ENCODE peak calls at places on chromosomes 4 and X, in six cellular contexts. D, S, L, K, O and B are unnamed samples.
A peak's percentile ranks its signal among the peaks of the same experiment; 100 is the strongest.

GRCh38 chrX:13432376-13432775 is 112.5 kb upstream of the ATXN3L start:
- DNase-seq in D (no peak), S (peak; percentile 45), L (peak; percentile 86), K (no peak), O (peak; percentile 66), B (no peak)

GRCh38 chr4:105715692-105716278 is 7.2 kb downstream of the GSTCD start:
- DNase-seq in D (no peak), S (peak; percentile 64), L (no peak), K (no peak), O (no peak), B (no peak)

GRCh38 chrX:103919336-103919682 is 43.1 kb upstream of the TMSB15B start:
- DNase-seq in D (no peak), S (peak; percentile 58), L (no peak), K (no peak), O (no peak), B (no peak)

GRCh38 chr4:149264093-149264733 is 551.4 kb downstream of the IQCM start:
- DNase-seq in D (no peak), S (peak; percentile 61), L (no peak), K (no peak), O (no peak), B (no peak)

GRCh38 chr4:152663203-152664066 is 16.4 kb downstream of the TMEM154 start:
- DNase-seq in D (no peak), S (no peak), L (no peak), K (no peak), O (no peak), B (no peak)

GRCh38 chr4:103197765-103198110 is 405 bp downstream of the CENPE start:
- DNase-seq in D (no peak), S (no peak), L (no peak), K (no peak), O (no peak), B (no peak)

GRCh38 chr4:7956306-7957112 is 16.8 kb upstream of the AFAP1 start:
- DNase-seq in D (no peak), S (peak; percentile 86), L (peak; percentile 79), K (no peak), O (no peak), B (no peak)

GRCh38 chr4:82320351-82320750 is 53.4 kb downstream of the HNRNPD start:
- DNase-seq in D (no peak), S (no peak), L (no peak), K (no peak), O (no peak), B (no peak)

GRCh38 chrX:107714196-107714811 is 61.3 kb downstream of the TSC22D3 start:
- DNase-seq in D (no peak), S (no peak), L (no peak), K (no peak), O (peak; percentile 63), B (peak; percentile 54)

GRCh38 chrX:107712231-107713204 is 63.1 kb downstream of the TSC22D3 start:
- DNase-seq in D (no peak), S (no peak), L (peak; percentile 57), K (no peak), O (peak; percentile 74), B (no peak)

GRCh38 chrX:107715331-107716044 is 60.1 kb downstream of the TSC22D3 start:
- DNase-seq in D (no peak), S (no peak), L (no peak), K (no peak), O (peak; percentile 55), B (peak; percentile 51)

GRCh38 chrX:107711521-107712041 is 64.0 kb downstream of the TSC22D3 start:
- DNase-seq in D (no peak), S (no peak), L (peak; percentile 21), K (no peak), O (peak; percentile 69), B (no peak)

GRCh38 chrX:107713205-107714195 is 62.1 kb downstream of the TSC22D3 start:
- DNase-seq in D (no peak), S (no peak), L (no peak), K (no peak), O (peak; percentile 59), B (no peak)
- H3K27ac ChIP-seq in D (peak overlapping the region; percentile 94), S (no peak overlapping the region), L (peak overlapping the region; percentile 96), K (peak overlapping the region; percentile 97), O (peak overlapping the region; percentile 99), B (peak overlapping the region; percentile 99)

GRCh38 chr4:91113130-91113706 is 986.0 kb downstream of the CCSER1 start:
- DNase-seq in D (no peak), S (peak; percentile 50), L (no peak), K (no peak), O (no peak), B (no peak)
- TF ChIP-seq CTCF in D (peak; percentile 55), S (peak; percentile 78), L (no peak), K (peak; percentile 17), O (no peak), B (peak; percentile 38)

DNA sequence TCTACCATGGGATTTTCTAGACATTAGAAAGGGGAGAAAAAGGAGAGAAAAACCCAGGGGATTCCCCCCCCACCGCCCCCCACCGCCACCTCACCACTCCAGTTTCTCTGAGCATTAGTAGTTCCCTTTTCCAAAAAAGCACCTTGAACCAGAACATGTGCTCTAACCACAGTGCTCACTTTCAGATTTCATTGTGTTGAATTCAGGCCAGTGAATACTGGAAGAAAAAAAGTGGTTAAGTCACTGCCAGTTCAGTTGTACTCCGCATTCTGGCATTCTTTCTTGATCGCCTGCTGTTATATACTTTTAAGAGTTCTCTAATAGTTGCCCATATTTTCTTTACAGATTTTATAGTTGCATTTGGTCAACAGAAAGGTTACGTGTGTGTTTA is 40.9 kb downstream of the JADE3 start:
- DNase-seq in D (no peak), S (no peak), L (no peak), K (no peak), O (no peak), B (no peak)
- H3K4me1 ChIP-seq in D (peaks cover 33% of the 10 kb centered on the region), S (peaks cover 5% of the 10 kb centered on the region), L (no peaks in the 10 kb centered on the region), K (peaks cover 4% of the 10 kb centered on the region), O (no peaks in the 10 kb centered on the region), B (peaks cover 9% of the 10 kb centered on the region)

DNA sequence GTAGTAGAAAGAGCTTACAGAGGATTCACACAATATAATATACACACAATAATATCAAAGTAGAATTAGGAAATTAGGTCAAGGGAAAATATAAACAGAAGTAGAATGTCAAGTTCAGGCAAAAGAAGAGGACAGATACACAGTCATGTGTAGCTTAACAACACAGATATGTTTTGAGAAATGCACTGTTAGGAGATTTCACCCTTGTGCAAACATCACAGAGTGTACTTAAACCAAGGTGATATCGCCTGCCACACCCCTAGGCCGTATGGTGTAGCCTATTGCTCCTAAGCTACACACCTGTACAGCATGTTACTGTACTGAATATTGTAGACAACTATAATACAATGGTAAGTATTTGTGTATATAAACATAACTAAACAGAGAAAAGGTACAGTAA is 110.0 kb upstream of the EDNRA start:
- DNase-seq in D (no peak), S (peak; percentile 40), L (no peak), K (no peak), O (no peak), B (no peak)
- H3K27ac ChIP-seq in D (no peak overlapping the region), S (peak overlapping the region; percentile 94), L (no peak overlapping the region), K (no peak overlapping the region), O (no peak overlapping the region), B (no peak overlapping the region)

DNA sequence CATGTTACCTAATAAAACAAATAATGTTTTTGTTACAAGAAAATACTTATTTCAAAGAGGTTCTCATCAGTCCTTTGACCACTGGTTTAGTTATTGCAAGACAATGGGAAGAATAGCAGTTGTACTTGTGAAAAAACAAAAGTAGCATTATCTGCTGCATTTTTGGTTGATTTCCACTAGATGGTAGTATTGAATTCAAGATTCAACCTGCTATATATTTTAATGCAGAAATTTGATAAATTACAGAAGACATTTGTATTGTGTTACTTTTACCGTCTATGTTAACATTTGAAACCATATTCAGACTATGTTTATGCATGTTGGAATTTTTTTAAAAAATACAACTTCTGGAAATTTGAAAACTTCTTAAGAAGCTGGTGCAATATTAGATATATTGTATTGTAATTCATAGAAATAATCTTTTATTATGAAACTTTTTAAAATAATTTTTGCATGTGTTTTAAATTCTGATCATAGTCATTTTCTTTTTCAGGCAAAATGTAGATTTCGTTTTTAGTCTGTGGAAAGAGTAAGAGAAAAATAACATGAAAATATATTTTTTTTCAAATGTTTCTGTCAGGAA is 56.4 kb downstream of the SPCS3 start:
- DNase-seq in D (no peak), S (peak; percentile 58), L (no peak), K (no peak), O (no peak), B (no peak)
- TF ChIP-seq CTCF in D (peak; percentile 60), S (peak; percentile 60), L (no peak), K (peak; percentile 28), O (peak; percentile 26), B (peak; percentile 54)

DNA sequence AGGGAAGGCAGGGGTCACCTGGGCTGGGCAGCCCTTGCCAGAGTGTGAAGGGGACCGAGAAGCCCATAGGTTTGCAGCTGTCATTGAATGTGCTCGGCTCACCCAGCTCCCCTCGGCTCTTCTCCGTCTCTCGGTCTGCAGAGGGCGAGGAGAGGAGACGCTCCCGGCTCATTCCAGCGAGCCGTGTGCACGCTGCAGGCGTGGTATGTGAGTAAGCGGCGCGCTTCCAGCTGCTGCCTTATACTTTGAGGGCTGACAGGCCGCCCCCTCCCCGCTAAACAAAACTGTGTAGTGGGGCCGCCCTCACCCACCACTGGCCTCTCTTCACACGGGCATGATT is 23.0 kb upstream of the BCORL1 start:
- DNase-seq in D (no peak), S (no peak), L (no peak), K (no peak), O (no peak), B (no peak)
- H3K4me1 ChIP-seq in D (no peaks in the 10 kb centered on the region), S (peaks cover 12% of the 10 kb centered on the region), L (no peaks in the 10 kb centered on the region), K (no peaks in the 10 kb centered on the region), O (no peaks in the 10 kb centered on the region), B (peaks cover 7% of the 10 kb centered on the region)

GRCh38 chr4:94455081-94455480 is 3.3 kb downstream of the PDLIM5 start:
- DNase-seq in D (peak; percentile 58), S (peak; percentile 77), L (peak; percentile 70), K (peak; percentile 42), O (peak; percentile 88), B (peak; percentile 48)

GRCh38 chr4:94461506-94461905 is 9.8 kb downstream of the PDLIM5 start:
- DNase-seq in D (no peak), S (peak; percentile 50), L (no peak), K (no peak), O (no peak), B (no peak)

GRCh38 chr4:94457692-94458106 is 6.0 kb downstream of the PDLIM5 start:
- DNase-seq in D (no peak), S (no peak), L (no peak), K (no peak), O (no peak), B (no peak)

GRCh38 chr4:94459462-94460161 is 7.9 kb downstream of the PDLIM5 start:
- DNase-seq in D (no peak), S (no peak), L (no peak), K (no peak), O (no peak), B (no peak)

GRCh38 chr4:94458682-94459081 is 6.9 kb downstream of the PDLIM5 start:
- DNase-seq in D (no peak), S (peak; percentile 35), L (no peak), K (no peak), O (no peak), B (no peak)
- H3K27ac ChIP-seq in D (peak overlapping the region; percentile 99), S (peak overlapping the region; percentile 11), L (peak overlapping the region; percentile 66), K (no peak overlapping the region), O (peak overlapping the region; percentile 96), B (no peak overlapping the region)

GRCh38 chr4:140330311-140330900 is 43.0 kb upstream of the SCOC start:
- DNase-seq in D (no peak), S (peak; percentile 61), L (no peak), K (no peak), O (no peak), B (no peak)
- TF ChIP-seq CTCF in D (peak; percentile 60), S (peak; percentile 60), L (peak; percentile 30), K (peak; percentile 34), O (no peak), B (peak; percentile 52)

GRCh38 chr4:168877779-168878491 is 132.1 kb downstream of the CBR4 start:
- DNase-seq in D (peak; percentile 64), S (no peak), L (no peak), K (no peak), O (peak; percentile 80), B (peak; percentile 77)
- H3K4me1 ChIP-seq in D (peaks cover 91% of the 10 kb centered on the region), S (no peaks in the 10 kb centered on the region), L (peaks cover 10% of the 10 kb centered on the region), K (peaks cover 67% of the 10 kb centered on the region), O (no peaks in the 10 kb centered on the region), B (peaks cover 46% of the 10 kb centered on the region)